ENCODE peak calls at places on chromosomes 6 and 20, in nine cellular contexts. Q is Ammon's horn; P is HTR-8/SVneo; Y is activated T-cell treated with anti-CD3 and anti-CD28 coated beads for 1 hour; A is NCI-H2171; C is lower lobe of right lung; K is activated naive CD8-positive, alpha-beta T cell treated with anti-CD3 and anti-CD28 coated beads for 36 hours; G is retina; V is stimulated activated CD4-positive, alpha-beta T cell treated with anti-CD3 and anti-CD28 coated beads, Interleukin-12 subunit alpha, Interleukin-12 subunit beta, amount 100 ng/mL, for 48 hours. U is an unnamed sample.

GRCh38 chr6:31172973-31173384 is 2.5 kb upstream of the POU5F1 start:
- DNase-seq in A (no peak), Y (no peak), Q (no peak), K (no peak), V (no peak), G (no peak), P (no peak), C (no peak), U (no peak)

GRCh38 chr6:88164061-88164460 is 2.1 kb downstream of the CNR1 start:
- DNase-seq in C (no peak), P (no peak), G (peak; percentile 14), K (no peak), V (no peak), Q (no peak), Y (no peak), A (no peak), U (no peak)

GRCh38 chr6:32843979-32844838 is at the start of gene PSMB8:
- DNase-seq in V (peak; percentile 95), P (peak; percentile 95), K (peak; percentile 96), C (peak; percentile 98), G (peak; percentile 94), Y (peak; percentile 96), A (peak; percentile 93), Q (peak; percentile 98), U (peak; percentile 99)

GRCh38 chr20:58829531-58829941 is 21.2 kb downstream of the GNAS-AS1 start:
- DNase-seq in G (no peak), Y (no peak), P (no peak), Q (peak; percentile 67), K (no peak), A (no peak), V (no peak), C (no peak), U (no peak)

GRCh38 chr6:118320652-118321051 is 227.4 kb upstream of the PLN start:
- DNase-seq in A (peak; percentile 6), P (no peak), C (no peak), V (no peak), Y (no peak), G (no peak), Q (peak; percentile 21), K (no peak), U (no peak)

GRCh38 chr6:145963216-145964068 is 716 bp downstream of the SHPRH start:
- DNase-seq in C (peak; percentile 69), G (peak; percentile 92), Y (peak; percentile 23), P (peak; percentile 9), Q (no peak), V (peak; percentile 29), A (peak; percentile 39), K (peak; percentile 51), U (peak; percentile 14)

GRCh38 chr6:92810913-92811312 is 608.4 kb downstream of the EPHA7 start:
- DNase-seq in Y (no peak), K (peak; percentile 4), C (no peak), V (peak; percentile 0), Q (peak; percentile 6), P (no peak), G (peak; percentile 25), A (peak; percentile 48), U (no peak)

GRCh38 chr20:19233025-19233794 is 20.8 kb downstream of the SLC24A3 start:
- DNase-seq in C (no peak), P (no peak), V (no peak), G (no peak), K (no peak), Q (no peak), A (no peak), Y (no peak), U (no peak)

GRCh38 chr6:101276066-101276465 is 117.4 kb upstream of the GRIK2 start:
- DNase-seq in A (no peak), K (no peak), Q (no peak), G (no peak), Y (no peak), C (no peak), P (no peak), V (no peak), U (no peak)

GRCh38 chr6:44642870-44643522 is 255.5 kb downstream of the CDC5L start:
- DNase-seq in Q (no peak), G (no peak), A (peak; percentile 26), K (peak; percentile 51), Y (no peak), V (peak; percentile 41), C (no peak), P (no peak), U (no peak)

GRCh38 chr6:139452176-139452876 is 77.9 kb upstream of the CITED2 start:
- DNase-seq in Y (no peak), K (no peak), V (no peak), A (peak; percentile 37), P (peak; percentile 48), G (no peak), Q (no peak), C (no peak), U (no peak)

GRCh38 chr6:157741889-157742615 is 81.0 kb upstream of the SNX9 start:
- DNase-seq in C (no peak), Y (no peak), G (no peak), P (no peak), Q (no peak), K (no peak), V (no peak), A (no peak), U (no peak)

GRCh38 chr6:5095236-5095635 is 10.1 kb downstream of the PPP1R3G start:
- DNase-seq in C (no peak), V (no peak), G (no peak), K (no peak), P (no peak), Y (no peak), A (no peak), Q (no peak), U (no peak)

GRCh38 chr6:25360611-25361010 is 81.4 kb downstream of the CARMIL1 start:
- DNase-seq in K (no peak), Q (no peak), P (no peak), C (no peak), A (no peak), Y (no peak), V (no peak), G (no peak), U (no peak)

GRCh38 chr20:25270829-25271251 is 23.0 kb downstream of the PYGB start:
- DNase-seq in V (no peak), A (no peak), Y (no peak), G (no peak), C (peak; percentile 34), Q (no peak), P (no peak), K (no peak), U (no peak)

GRCh38 chr6:135535989-135536414 is 38.5 kb upstream of the AHI1 start:
- DNase-seq in P (peak; percentile 30), C (no peak), V (no peak), G (peak; percentile 64), K (no peak), Y (no peak), Q (peak; percentile 25), A (peak; percentile 19), U (peak; percentile 15)

GRCh38 chr20:963795-964194 is 38.3 kb downstream of the RSPO4 start:
- DNase-seq in A (no peak), G (no peak), K (no peak), Q (no peak), C (no peak), P (no peak), V (no peak), Y (no peak), U (no peak)

GRCh38 chr6:34317882-34318491 is 69.2 kb upstream of the SMIM29 start:
- DNase-seq in P (no peak), K (no peak), C (no peak), Q (no peak), A (no peak), Y (no peak), V (no peak), G (no peak), U (no peak)

GRCh38 chr6:3139090-3139903 is 18.0 kb downstream of the TUBB2A start:
- DNase-seq in Q (peak; percentile 72), V (no peak), C (peak; percentile 61), G (no peak), P (no peak), A (peak; percentile 27), Y (no peak), K (no peak), U (no peak)